ENCODE peak calls at places on chromosomes 16 and 17, in seven cellular contexts. Q is HepG2, Y is Panc1, H is SK-N-SH, J is K562, S is GM12878, Z is HCT116. V is an unnamed sample.

GRCh38 chr17:48559609-48560451 is 14.9 kb upstream of the HOXB2 start:
- DNase-seq in Q (no peak), Y (no peak), H (no peak), J (no peak), S (no peak), Z (no peak), V (no peak)

GRCh38 chr17:29709861-29710849 is 87.4 kb upstream of the CORO6 start:
- DNase-seq in Q (no peak), Y (no peak), H (no peak), J (no peak), S (no peak), Z (no peak), V (no peak)

GRCh38 chr17:14515015-14515414 is 214.1 kb downstream of the HS3ST3B1 start:
- DNase-seq in Q (no peak), Y (no peak), H (no peak), J (no peak), S (no peak), Z (no peak), V (peak; percentile 13)

GRCh38 chr17:63293310-63293709 is 152.8 kb downstream of the CYB561 start:
- DNase-seq in Q (no peak), Y (no peak), H (no peak), J (no peak), S (no peak), Z (no peak), V (no peak)

GRCh38 chr17:47620503-47621245 is 29.0 kb upstream of the KPNB1 start:
- DNase-seq in Q (peak; percentile 52), Y (no peak), H (no peak), J (no peak), S (no peak), Z (peak; percentile 68), V (no peak)

GRCh38 chr17:45296833-45297124 is 20.0 kb downstream of the MAP3K14 start:
- DNase-seq in Q (no peak), Y (no peak), H (no peak), J (no peak), S (no peak), Z (no peak), V (no peak)

GRCh38 chr17:50800196-50800700 is 32.9 kb upstream of the ANKRD40CL start:
- DNase-seq in Q (no peak), Y (no peak), H (no peak), J (no peak), S (no peak), Z (no peak), V (no peak)

GRCh38 chr17:34872640-34873039 is 88.6 kb downstream of the CCT6B start:
- DNase-seq in Q (no peak), Y (no peak), H (no peak), J (no peak), S (no peak), Z (no peak), V (no peak)

GRCh38 chr17:27105636-27106035 is 188.3 kb upstream of the WSB1 start:
- DNase-seq in Q (no peak), Y (no peak), H (no peak), J (no peak), S (no peak), Z (no peak), V (no peak)

GRCh38 chr16:53089434-53090270 is 34.9 kb downstream of the CHD9 start:
- DNase-seq in Q (peak; percentile 21), Y (no peak), H (no peak), J (no peak), S (no peak), Z (no peak), V (peak; percentile 59)

GRCh38 chr16:47729701-47730100 is 268.6 kb downstream of the PHKB start:
- DNase-seq in Q (no peak), Y (no peak), H (no peak), J (no peak), S (no peak), Z (no peak), V (no peak)

GRCh38 chr17:15942207-15942833 is 2.6 kb upstream of the ADORA2B start:
- DNase-seq in Q (no peak), Y (no peak), H (no peak), J (no peak), S (no peak), Z (no peak), V (no peak)

GRCh38 chr17:6366144-6366755 is 68.7 kb downstream of the AIPL1 start:
- DNase-seq in Q (no peak), Y (peak; percentile 39), H (no peak), J (no peak), S (no peak), Z (peak; percentile 53), V (no peak)

GRCh38 chr17:15479697-15480096 is 12.3 kb upstream of the CDRT4 start:
- DNase-seq in Q (peak; percentile 21), Y (no peak), H (no peak), J (no peak), S (no peak), Z (peak; percentile 26), V (no peak)

GRCh38 chr17:42118545-42118944 is 2.6 kb downstream of the KAT2A start:
- DNase-seq in Q (peak; percentile 52), Y (no peak), H (peak; percentile 56), J (peak; percentile 51), S (no peak), Z (peak; percentile 13), V (peak; percentile 76)

GRCh38 chr17:49022391-49022941 is 25.3 kb downstream of the IGF2BP1 start:
- DNase-seq in Q (peak; percentile 76), Y (no peak), H (no peak), J (peak; percentile 48), S (no peak), Z (no peak), V (peak; percentile 98)

GRCh38 chr16:54289242-54290051 is 2.9 kb upstream of the IRX3 start:
- DNase-seq in Q (no peak), Y (no peak), H (no peak), J (no peak), S (no peak), Z (no peak), V (peak; percentile 86)

GRCh38 chr16:15973997-15974396 is 24.6 kb downstream of the ABCC1 start:
- DNase-seq in Q (no peak), Y (no peak), H (no peak), J (no peak), S (no peak), Z (no peak), V (no peak)

GRCh38 chr16:15979801-15980200 is 30.4 kb downstream of the ABCC1 start:
- DNase-seq in Q (no peak), Y (no peak), H (no peak), J (no peak), S (no peak), Z (no peak), V (no peak)

GRCh38 chr16:15976225-15976812 is 26.9 kb downstream of the ABCC1 start:
- DNase-seq in Q (no peak), Y (no peak), H (no peak), J (no peak), S (no peak), Z (no peak), V (no peak)

GRCh38 chr16:15975172-15975571 is 25.8 kb downstream of the ABCC1 start:
- DNase-seq in Q (no peak), Y (no peak), H (no peak), J (no peak), S (no peak), Z (no peak), V (no peak)

GRCh38 chr16:15976929-15977637 is 27.7 kb downstream of the ABCC1 start:
- DNase-seq in Q (no peak), Y (no peak), H (no peak), J (no peak), S (no peak), Z (no peak), V (no peak)
- TF ChIP-seq POLR2AphosphoS5 in Q (no peak), Y (no peak), H (no peak), J (no peak), S (no peak), Z (no peak), V (no peak)

DNA sequence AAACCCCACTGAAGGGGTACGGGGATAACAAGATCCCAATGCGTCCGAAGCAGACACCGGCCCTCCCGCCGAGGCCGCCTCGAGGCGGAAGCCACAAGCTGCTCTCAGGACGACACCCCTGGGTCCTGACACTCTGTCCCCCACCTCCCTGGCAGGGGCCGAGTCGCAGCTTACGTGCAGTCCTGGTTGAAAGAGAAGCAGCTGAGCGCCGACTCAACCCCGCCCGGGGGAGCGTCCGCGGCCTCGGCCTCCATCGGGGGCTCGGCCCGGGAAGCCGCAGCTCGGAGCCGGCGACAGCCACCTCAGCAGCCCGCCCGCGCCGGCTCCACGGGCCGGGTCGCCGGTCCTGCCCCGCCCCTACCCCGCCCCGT is at the start of gene WIPI1:
- DNase-seq in Q (peak; percentile 39), Y (no peak), H (no peak), J (no peak), S (no peak), Z (no peak), V (no peak)
- TF ChIP-seq REST in Q (no peak), Y (no peak), H (no peak), J (no peak), S (no peak), Z (no peak), V (no peak)

GRCh38 chr17:4179071-4179470 is 36.1 kb downstream of the CYB5D2 start:
- DNase-seq in Q (no peak), Y (no peak), H (no peak), J (no peak), S (no peak), Z (no peak), V (no peak)
- H3K36me3 ChIP-seq in Q (peaks cover 89% of the 10 kb centered on the region), Y (peaks cover 8% of the 10 kb centered on the region), H (peaks cover 42% of the 10 kb centered on the region), J (peaks cover 90% of the 10 kb centered on the region), S (peaks cover 59% of the 10 kb centered on the region), Z (peaks cover 38% of the 10 kb centered on the region), V (peaks cover 57% of the 10 kb centered on the region)

GRCh38 chr16:70160821-70161220 is 12.8 kb upstream of the CLEC18C start:
- DNase-seq in Q (no peak), Y (no peak), H (no peak), J (peak; percentile 7), S (no peak), Z (no peak), V (no peak)

GRCh38 chr16:70163596-70163995 is 10.0 kb upstream of the CLEC18C start:
- DNase-seq in Q (no peak), Y (no peak), H (no peak), J (no peak), S (no peak), Z (no peak), V (no peak)

GRCh38 chr16:70160388-70160787 is 13.2 kb upstream of the CLEC18C start:
- DNase-seq in Q (no peak), Y (no peak), H (peak; percentile 5), J (peak; percentile 9), S (no peak), Z (no peak), V (no peak)

GRCh38 chr16:70161350-70161749 is 12.2 kb upstream of the CLEC18C start:
- DNase-seq in Q (no peak), Y (no peak), H (no peak), J (peak; percentile 14), S (no peak), Z (no peak), V (no peak)

DNA sequence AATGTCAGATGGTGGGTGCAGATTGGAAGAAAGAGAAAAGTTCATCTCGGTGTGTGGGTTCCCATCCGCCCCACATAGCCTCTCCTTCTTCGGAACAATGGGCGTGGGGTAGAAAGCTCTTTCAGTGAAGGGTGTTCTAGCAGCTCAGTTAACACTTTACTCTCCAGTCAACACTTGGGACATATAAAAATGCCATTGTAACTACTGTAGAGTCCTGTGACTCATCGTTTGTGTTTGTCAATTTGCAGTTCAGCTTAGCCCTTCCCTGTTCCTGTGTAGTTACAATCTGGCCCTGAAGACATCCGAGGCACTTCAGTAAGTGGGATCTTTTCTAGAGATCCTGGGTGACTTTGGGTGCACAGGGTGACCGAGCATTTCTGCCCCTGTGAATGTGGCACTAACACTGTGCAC is 11.5 kb upstream of the CLEC18C start:
- DNase-seq in Q (peak; percentile 77), Y (peak; percentile 22), H (peak; percentile 9), J (peak; percentile 17), S (no peak), Z (no peak), V (no peak)
- TF ChIP-seq POLR2AphosphoS5 in Q (no peak), Y (no peak), H (no peak), J (peak; percentile 30), S (no peak), Z (no peak), V (no peak)

GRCh38 chr17:7589204-7589868 is 558 bp downstream of the SOX15 start:
- DNase-seq in Q (no peak), Y (no peak), H (peak; percentile 91), J (no peak), S (no peak), Z (no peak), V (peak; percentile 94)
- TF ChIP-seq REST in Q (no peak), Y (no peak), H (no peak), J (no peak), S (no peak), Z (no peak), V (no peak)

V was measured in GM23338.